ENCODE peak calls at places on chromosome 11, in seven cellular contexts. One of them, this sample, is unnamed.

GRCh38 chr11:12100886-12101285 is 9.5 kb upstream of the MICAL2 start:
- DNase-seq in kidney epithelial cell: no peak
- DNase-seq in foreskin fibroblast: no peak
- DNase-seq in heart left ventricle: peak
- DNase-seq in IMR-90: no peak
- DNase-seq in HL-60: no peak
- DNase-seq in fibroblast of lung: no peak
- DNase-seq in this sample: no peak

GRCh38 chr11:82577246-82577645 is 156.4 kb downstream of the FAM181B start:
- DNase-seq in kidney epithelial cell: no peak
- DNase-seq in foreskin fibroblast: no peak
- DNase-seq in heart left ventricle: no peak
- DNase-seq in IMR-90: no peak
- DNase-seq in HL-60: no peak
- DNase-seq in fibroblast of lung: no peak
- DNase-seq in this sample: no peak

GRCh38 chr11:96098511-96099241 is 174.8 kb upstream of the MTMR2 start:
- DNase-seq in kidney epithelial cell: no peak
- DNase-seq in foreskin fibroblast: peak
- DNase-seq in heart left ventricle: no peak
- DNase-seq in IMR-90: peak
- DNase-seq in HL-60: no peak
- DNase-seq in fibroblast of lung: peak
- DNase-seq in this sample: no peak

GRCh38 chr11:3340025-3340424 is 38.9 kb downstream of the ZNF195 start:
- DNase-seq in kidney epithelial cell: peak
- DNase-seq in foreskin fibroblast: peak
- DNase-seq in heart left ventricle: no peak
- DNase-seq in IMR-90: peak
- DNase-seq in HL-60: no peak
- DNase-seq in fibroblast of lung: peak
- DNase-seq in this sample: no peak

GRCh38 chr11:86688398-86689179 is 16.2 kb upstream of the ME3 start:
- DNase-seq in kidney epithelial cell: peak
- DNase-seq in foreskin fibroblast: peak
- DNase-seq in heart left ventricle: no peak
- DNase-seq in IMR-90: peak
- DNase-seq in HL-60: no peak
- DNase-seq in fibroblast of lung: peak
- DNase-seq in this sample: peak

GRCh38 chr11:67463680-67464410 is 5.2 kb downstream of the TMEM134 start:
- DNase-seq in kidney epithelial cell: peak
- DNase-seq in foreskin fibroblast: no peak
- DNase-seq in heart left ventricle: no peak
- DNase-seq in IMR-90: no peak
- DNase-seq in HL-60: peak
- DNase-seq in fibroblast of lung: no peak
- DNase-seq in this sample: no peak

GRCh38 chr11:22597062-22597461 is 28.6 kb downstream of the FANCF start:
- DNase-seq in kidney epithelial cell: no peak
- DNase-seq in foreskin fibroblast: no peak
- DNase-seq in heart left ventricle: no peak
- DNase-seq in IMR-90: no peak
- DNase-seq in HL-60: no peak
- DNase-seq in fibroblast of lung: no peak
- DNase-seq in this sample: no peak

GRCh38 chr11:122897606-122898210 is 15.1 kb downstream of the JHY start:
- DNase-seq in kidney epithelial cell: no peak
- DNase-seq in foreskin fibroblast: peak
- DNase-seq in heart left ventricle: no peak
- DNase-seq in IMR-90: peak
- DNase-seq in HL-60: no peak
- DNase-seq in fibroblast of lung: peak
- DNase-seq in this sample: no peak

GRCh38 chr11:12581923-12582322 is 92.3 kb upstream of the TEAD1 start:
- DNase-seq in kidney epithelial cell: peak
- DNase-seq in foreskin fibroblast: peak
- DNase-seq in heart left ventricle: no peak
- DNase-seq in IMR-90: peak
- DNase-seq in HL-60: no peak
- DNase-seq in fibroblast of lung: peak
- DNase-seq in this sample: no peak

GRCh38 chr11:48109046-48109666 is 107.5 kb upstream of the OR4B1 start:
- DNase-seq in kidney epithelial cell: no peak
- DNase-seq in foreskin fibroblast: peak
- DNase-seq in heart left ventricle: no peak
- DNase-seq in IMR-90: peak
- DNase-seq in HL-60: no peak
- DNase-seq in fibroblast of lung: peak
- DNase-seq in this sample: no peak

GRCh38 chr11:57134284-57134683 is 47.5 kb upstream of the LRRC55 start:
- DNase-seq in kidney epithelial cell: no peak
- DNase-seq in foreskin fibroblast: no peak
- DNase-seq in heart left ventricle: no peak
- DNase-seq in IMR-90: no peak
- DNase-seq in HL-60: no peak
- DNase-seq in fibroblast of lung: no peak
- DNase-seq in this sample: no peak

GRCh38 chr11:129785383-129786111 is 30.1 kb upstream of the TMEM45B start:
- DNase-seq in kidney epithelial cell: no peak
- DNase-seq in foreskin fibroblast: peak
- DNase-seq in heart left ventricle: no peak
- DNase-seq in IMR-90: peak
- DNase-seq in HL-60: no peak
- DNase-seq in fibroblast of lung: peak
- DNase-seq in this sample: no peak

GRCh38 chr11:47270331-47271271 is 668 bp downstream of the MADD start:
- DNase-seq in kidney epithelial cell: no peak
- DNase-seq in foreskin fibroblast: peak
- DNase-seq in heart left ventricle: no peak
- DNase-seq in IMR-90: peak
- DNase-seq in HL-60: peak
- DNase-seq in fibroblast of lung: peak
- DNase-seq in this sample: no peak

GRCh38 chr11:114892381-114893197 is 214.3 kb downstream of the NXPE2 start:
- DNase-seq in kidney epithelial cell: no peak
- DNase-seq in foreskin fibroblast: no peak
- DNase-seq in heart left ventricle: no peak
- DNase-seq in IMR-90: no peak
- DNase-seq in HL-60: no peak
- DNase-seq in fibroblast of lung: no peak
- DNase-seq in this sample: no peak

GRCh38 chr11:35344990-35345655 is 74.2 kb downstream of the SLC1A2 start:
- DNase-seq in kidney epithelial cell: no peak
- DNase-seq in foreskin fibroblast: no peak
- DNase-seq in heart left ventricle: no peak
- DNase-seq in IMR-90: no peak
- DNase-seq in HL-60: peak
- DNase-seq in fibroblast of lung: peak
- DNase-seq in this sample: peak

GRCh38 chr11:34441814-34442213 is 3.1 kb downstream of the CAT start:
- DNase-seq in kidney epithelial cell: no peak
- DNase-seq in foreskin fibroblast: no peak
- DNase-seq in heart left ventricle: no peak
- DNase-seq in IMR-90: no peak
- DNase-seq in HL-60: no peak
- DNase-seq in fibroblast of lung: no peak
- DNase-seq in this sample: no peak

GRCh38 chr11:12808519-12808918 is 134.3 kb downstream of the TEAD1 start:
- DNase-seq in kidney epithelial cell: no peak
- DNase-seq in foreskin fibroblast: peak
- DNase-seq in heart left ventricle: no peak
- DNase-seq in IMR-90: peak
- DNase-seq in HL-60: no peak
- DNase-seq in fibroblast of lung: peak
- DNase-seq in this sample: no peak

GRCh38 chr11:107184936-107185335 is 166.7 kb upstream of the GUCY1A2 start:
- DNase-seq in kidney epithelial cell: no peak
- DNase-seq in foreskin fibroblast: no peak
- DNase-seq in heart left ventricle: no peak
- DNase-seq in IMR-90: no peak
- DNase-seq in HL-60: no peak
- DNase-seq in fibroblast of lung: no peak
- DNase-seq in this sample: no peak

GRCh38 chr11:120324932-120325810 is at the start of gene TLCD5:
- DNase-seq in kidney epithelial cell: no peak
- DNase-seq in foreskin fibroblast: peak
- DNase-seq in heart left ventricle: peak
- DNase-seq in IMR-90: peak
- DNase-seq in HL-60: no peak
- DNase-seq in fibroblast of lung: peak
- DNase-seq in this sample: no peak

DNA sequence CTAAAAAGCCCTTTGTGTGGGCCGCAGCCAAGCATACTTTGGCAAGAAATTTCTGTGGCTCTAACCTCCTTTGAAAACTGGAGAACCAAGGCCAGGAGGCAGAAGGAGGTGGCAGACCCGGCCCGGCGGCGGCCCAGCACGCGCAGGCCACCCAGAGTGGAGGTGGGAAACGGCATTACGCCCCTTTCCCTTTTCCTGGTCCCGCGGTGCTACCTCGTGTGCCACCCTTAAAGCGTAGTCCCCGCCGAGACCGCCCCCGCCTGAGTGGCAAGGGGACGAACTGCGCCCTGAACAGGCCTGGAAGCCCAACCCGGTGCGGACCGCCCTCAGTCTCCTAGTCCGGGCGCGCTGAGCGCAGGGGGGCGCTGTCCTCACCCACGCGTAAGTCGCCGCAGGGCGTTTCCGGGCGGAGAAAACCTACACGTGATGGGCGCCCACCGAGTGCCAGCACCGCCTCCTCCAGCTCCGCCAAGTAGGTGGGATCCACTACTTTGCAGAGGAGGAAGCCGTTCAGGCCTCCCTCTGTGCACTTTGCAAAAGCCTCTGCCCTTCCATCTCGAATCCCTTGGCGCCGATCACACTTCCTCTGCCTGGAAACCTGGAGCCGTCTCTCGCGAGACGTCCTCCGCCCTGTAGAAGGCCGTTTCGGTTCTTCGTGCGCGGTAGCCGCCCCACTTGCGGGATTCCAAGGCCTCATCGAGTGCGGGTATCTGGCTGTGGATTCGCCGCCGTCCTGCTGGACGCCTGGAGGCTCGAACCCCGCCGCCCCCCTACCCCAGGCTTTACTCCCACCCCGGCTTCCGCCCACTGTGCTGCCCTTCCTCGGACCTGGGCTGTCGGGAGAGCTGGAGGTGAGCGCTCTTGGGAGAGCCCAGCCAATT is at the start of gene ACCS:
- DNase-seq in kidney epithelial cell: peak
- DNase-seq in foreskin fibroblast: peak
- DNase-seq in heart left ventricle: peak
- DNase-seq in IMR-90: peak
- DNase-seq in HL-60: peak
- DNase-seq in fibroblast of lung: peak
- DNase-seq in this sample: peak
- TF ChIP-seq CTCF in kidney epithelial cell: peak
- TF ChIP-seq CTCF in foreskin fibroblast: peak
- TF ChIP-seq CTCF in heart left ventricle: peak
- TF ChIP-seq CTCF in IMR-90: peak
- TF ChIP-seq CTCF in HL-60: peak
- TF ChIP-seq CTCF in fibroblast of lung: peak
- TF ChIP-seq CTCF in this sample: peak

GRCh38 chr11:111870522-111870886 is 877 bp downstream of the ALG9 start:
- DNase-seq in kidney epithelial cell: no peak
- DNase-seq in foreskin fibroblast: no peak
- DNase-seq in heart left ventricle: no peak
- DNase-seq in IMR-90: no peak
- DNase-seq in HL-60: no peak
- DNase-seq in fibroblast of lung: no peak
- DNase-seq in this sample: no peak

GRCh38 chr11:111870113-111870512 is 1.3 kb downstream of the ALG9 start:
- DNase-seq in kidney epithelial cell: no peak
- DNase-seq in foreskin fibroblast: no peak
- DNase-seq in heart left ventricle: no peak
- DNase-seq in IMR-90: no peak
- DNase-seq in HL-60: no peak
- DNase-seq in fibroblast of lung: no peak
- DNase-seq in this sample: no peak

GRCh38 chr11:111870887-111871692 is at the start of gene ALG9:
- DNase-seq in kidney epithelial cell: no peak
- DNase-seq in foreskin fibroblast: peak
- DNase-seq in heart left ventricle: peak
- DNase-seq in IMR-90: peak
- DNase-seq in HL-60: peak
- DNase-seq in fibroblast of lung: peak
- DNase-seq in this sample: peak

GRCh38 chr11:111871693-111872161 is 346 bp upstream of the ALG9 start:
- DNase-seq in kidney epithelial cell: no peak
- DNase-seq in foreskin fibroblast: peak
- DNase-seq in heart left ventricle: no peak
- DNase-seq in IMR-90: no peak
- DNase-seq in HL-60: no peak
- DNase-seq in fibroblast of lung: no peak
- DNase-seq in this sample: no peak
- H3K4me3 ChIP-seq in kidney epithelial cell: peak
- H3K4me3 ChIP-seq in foreskin fibroblast: peak
- H3K4me3 ChIP-seq in heart left ventricle: peak
- H3K4me3 ChIP-seq in IMR-90: peak
- H3K4me3 ChIP-seq in HL-60: peak
- H3K4me3 ChIP-seq in fibroblast of lung: peak
- H3K4me3 ChIP-seq in this sample: peak

GRCh38 chr11:65538232-65538914 is 13.5 kb downstream of the SCYL1 start:
- DNase-seq in kidney epithelial cell: no peak
- DNase-seq in foreskin fibroblast: no peak
- DNase-seq in heart left ventricle: no peak
- DNase-seq in IMR-90: no peak
- DNase-seq in HL-60: no peak
- DNase-seq in fibroblast of lung: no peak
- DNase-seq in this sample: no peak

GRCh38 chr11:65540290-65541092 is 15.6 kb downstream of the SCYL1 start:
- DNase-seq in kidney epithelial cell: no peak
- DNase-seq in foreskin fibroblast: peak
- DNase-seq in heart left ventricle: peak
- DNase-seq in IMR-90: peak
- DNase-seq in HL-60: peak
- DNase-seq in fibroblast of lung: peak
- DNase-seq in this sample: peak

GRCh38 chr11:65538915-65539374 is 14.1 kb downstream of the SCYL1 start:
- DNase-seq in kidney epithelial cell: no peak
- DNase-seq in foreskin fibroblast: no peak
- DNase-seq in heart left ventricle: no peak
- DNase-seq in IMR-90: no peak
- DNase-seq in HL-60: no peak
- DNase-seq in fibroblast of lung: no peak
- DNase-seq in this sample: no peak

GRCh38 chr11:65541093-65542010 is 16.5 kb downstream of the SCYL1 start:
- DNase-seq in kidney epithelial cell: no peak
- DNase-seq in foreskin fibroblast: peak
- DNase-seq in heart left ventricle: no peak
- DNase-seq in IMR-90: no peak
- DNase-seq in HL-60: no peak
- DNase-seq in fibroblast of lung: no peak
- DNase-seq in this sample: no peak

GRCh38 chr11:65539401-65540289 is 14.8 kb downstream of the SCYL1 start:
- DNase-seq in kidney epithelial cell: no peak
- DNase-seq in foreskin fibroblast: no peak
- DNase-seq in heart left ventricle: no peak
- DNase-seq in IMR-90: no peak
- DNase-seq in HL-60: no peak
- DNase-seq in fibroblast of lung: no peak
- DNase-seq in this sample: no peak
- TF ChIP-seq CTCF in kidney epithelial cell: no peak
- TF ChIP-seq CTCF in foreskin fibroblast: no peak
- TF ChIP-seq CTCF in heart left ventricle: peak
- TF ChIP-seq CTCF in IMR-90: no peak
- TF ChIP-seq CTCF in HL-60: no peak
- TF ChIP-seq CTCF in fibroblast of lung: no peak
- TF ChIP-seq CTCF in this sample: no peak

GRCh38 chr11:65584723-65585171 is 8.9 kb downstream of the EHBP1L1 start:
- DNase-seq in kidney epithelial cell: no peak
- DNase-seq in foreskin fibroblast: peak
- DNase-seq in heart left ventricle: no peak
- DNase-seq in IMR-90: no peak
- DNase-seq in HL-60: no peak
- DNase-seq in fibroblast of lung: no peak
- DNase-seq in this sample: no peak
- H3K4me3 ChIP-seq in kidney epithelial cell: no peak
- H3K4me3 ChIP-seq in foreskin fibroblast: no peak
- H3K4me3 ChIP-seq in heart left ventricle: no peak
- H3K4me3 ChIP-seq in IMR-90: no peak
- H3K4me3 ChIP-seq in HL-60: no peak
- H3K4me3 ChIP-seq in fibroblast of lung: no peak
- H3K4me3 ChIP-seq in this sample: no peak

This sample was measured in GM12864.